ENCODE peak calls at places on chromosomes 4 and X, in ten cellular contexts. C is PC-3, G is choroid plexus epithelial cell, Q is lower leg skin, S is breast epithelium, H is kidney epithelial cell, U is right atrium auricular region, F is mammary epithelial cell, N is OCI-LY7, R is colonic mucosa. X is an unnamed sample.

GRCh38 chr4:122747883-122748282 is 15.4 kb downstream of the BBS12 start:
- DNase-seq in C (peak; percentile 41), G (peak; percentile 85), Q (no peak), S (no peak), H (no peak), U (no peak), F (peak; percentile 61), N (no peak), R (no peak), X (no peak)

GRCh38 chrX:12975999-12976558 is 1.2 kb downstream of the TMSB4X start:
- DNase-seq in C (peak; percentile 43), G (peak; percentile 65), Q (no peak), S (no peak), H (no peak), U (no peak), F (no peak), N (peak; percentile 79), R (peak; percentile 61), X (no peak)

GRCh38 chr4:48780867-48781219 is 764 bp upstream of the FRYL start:
- DNase-seq in C (no peak), G (peak; percentile 57), Q (peak; percentile 52), S (peak; percentile 25), H (no peak), U (peak; percentile 69), F (no peak), N (peak; percentile 49), R (peak; percentile 71), X (no peak)

GRCh38 chr4:93084599-93085305 is 743.8 kb upstream of the ATOH1 start:
- DNase-seq in C (no peak), G (peak; percentile 0), Q (no peak), S (no peak), H (no peak), U (no peak), F (no peak), N (no peak), R (no peak), X (no peak)

GRCh38 chr4:95531141-95531540 is 17.6 kb downstream of the UNC5C start:
- DNase-seq in C (no peak), G (no peak), Q (no peak), S (no peak), H (no peak), U (no peak), F (no peak), N (no peak), R (no peak), X (no peak)

GRCh38 chrX:109684136-109684535 is 48.9 kb downstream of the ACSL4 start:
- DNase-seq in C (no peak), G (peak; percentile 37), Q (no peak), S (no peak), H (no peak), U (no peak), F (peak; percentile 9), N (no peak), R (no peak), X (no peak)

GRCh38 chr4:62881210-62881609 is 1528.0 kb downstream of the TECRL start:
- DNase-seq in C (peak; percentile 63), G (no peak), Q (no peak), S (no peak), H (no peak), U (no peak), F (no peak), N (no peak), R (no peak), X (no peak)

GRCh38 chrX:30196322-30196721 is 19.0 kb upstream of the MAGEB2 start:
- DNase-seq in C (peak; percentile 38), G (peak; percentile 33), Q (no peak), S (no peak), H (no peak), U (no peak), F (peak; percentile 1), N (peak; percentile 0), R (no peak), X (no peak)

GRCh38 chr4:159206427-159206871 is 103.6 kb downstream of the RAPGEF2 start:
- DNase-seq in C (peak; percentile 35), G (peak; percentile 52), Q (no peak), S (no peak), H (no peak), U (no peak), F (peak; percentile 60), N (no peak), R (no peak), X (no peak)

GRCh38 chrX:97026406-97026805 is 142.7 kb downstream of the RPA4 start:
- DNase-seq in C (peak; percentile 23), G (peak; percentile 48), Q (no peak), S (no peak), H (no peak), U (no peak), F (no peak), N (peak; percentile 4), R (no peak), X (no peak)

GRCh38 chrX:153819398-153820083 is 10.8 kb downstream of the PDZD4 start:
- DNase-seq in C (no peak), G (no peak), Q (no peak), S (no peak), H (no peak), U (no peak), F (no peak), N (no peak), R (no peak), X (no peak)

GRCh38 chr4:87530868-87531267 is 1.7 kb upstream of the SPARCL1 start:
- DNase-seq in C (no peak), G (peak; percentile 22), Q (peak; percentile 90), S (peak; percentile 77), H (no peak), U (peak; percentile 89), F (peak; percentile 87), N (no peak), R (peak; percentile 49), X (no peak)

GRCh38 chr4:121711263-121712000 is 14.7 kb upstream of the ANXA5 start:
- DNase-seq in C (peak; percentile 93), G (peak; percentile 97), Q (peak; percentile 69), S (peak; percentile 78), H (peak; percentile 80), U (peak; percentile 93), F (peak; percentile 87), N (no peak), R (peak; percentile 59), X (peak; percentile 80)

GRCh38 chr4:8195431-8195830 is 3.7 kb upstream of the SH3TC1 start:
- DNase-seq in C (no peak), G (no peak), Q (no peak), S (no peak), H (no peak), U (no peak), F (no peak), N (no peak), R (no peak), X (no peak)

GRCh38 chr4:8194306-8195242 is 4.5 kb upstream of the SH3TC1 start:
- DNase-seq in C (no peak), G (no peak), Q (no peak), S (no peak), H (no peak), U (no peak), F (no peak), N (no peak), R (no peak), X (no peak)

GRCh38 chr4:8191136-8191747 is 7.8 kb upstream of the SH3TC1 start:
- DNase-seq in C (peak; percentile 62), G (peak; percentile 91), Q (peak; percentile 70), S (peak; percentile 50), H (no peak), U (peak; percentile 89), F (peak; percentile 70), N (no peak), R (no peak), X (no peak)

GRCh38 chr4:8195841-8196460 is 3.1 kb upstream of the SH3TC1 start:
- DNase-seq in C (peak; percentile 10), G (no peak), Q (no peak), S (no peak), H (no peak), U (no peak), F (no peak), N (no peak), R (no peak), X (no peak)

GRCh38 chr4:8192748-8193738 is 6.0 kb upstream of the SH3TC1 start:
- DNase-seq in C (peak; percentile 69), G (peak; percentile 88), Q (peak; percentile 75), S (no peak), H (peak; percentile 49), U (no peak), F (no peak), N (peak; percentile 70), R (peak; percentile 82), X (no peak)
- H3K4me3 ChIP-seq in C (no peak overlapping the region), G (no peak overlapping the region), Q (no peak overlapping the region), S (no peak overlapping the region), H (no peak overlapping the region), U (no peak overlapping the region), F (no peak overlapping the region), N (no peak overlapping the region), R (no peak overlapping the region), X (no peak overlapping the region)

GRCh38 chrX:40733691-40734090 is 1.7 kb downstream of the MED14 start:
- DNase-seq in C (no peak), G (no peak), Q (no peak), S (no peak), H (no peak), U (no peak), F (no peak), N (no peak), R (no peak), X (no peak)
- H3K4me3 ChIP-seq in C (peak overlapping the region; percentile 92), G (peak overlapping the region; percentile 73), Q (no peak overlapping the region), S (peak overlapping the region; percentile 76), H (no peak overlapping the region), U (peak overlapping the region; percentile 75), F (peak overlapping the region; percentile 51), N (peak overlapping the region; percentile 87), R (peak overlapping the region; percentile 76), X (peak overlapping the region; percentile 82)

GRCh38 chr4:8164194-8164565 is 5.6 kb upstream of the ABLIM2 start:
- DNase-seq in C (no peak), G (no peak), Q (no peak), S (no peak), H (no peak), U (no peak), F (no peak), N (no peak), R (no peak), X (no peak)

GRCh38 chr4:8163436-8164193 is 5.0 kb upstream of the ABLIM2 start:
- DNase-seq in C (no peak), G (no peak), Q (no peak), S (no peak), H (no peak), U (no peak), F (no peak), N (no peak), R (no peak), X (no peak)

GRCh38 chr4:8163026-8163425 is 4.4 kb upstream of the ABLIM2 start:
- DNase-seq in C (no peak), G (no peak), Q (no peak), S (no peak), H (no peak), U (no peak), F (no peak), N (peak; percentile 26), R (no peak), X (no peak)

GRCh38 chr4:8160572-8160971 is 2.0 kb upstream of the ABLIM2 start:
- DNase-seq in C (no peak), G (no peak), Q (no peak), S (no peak), H (no peak), U (no peak), F (no peak), N (no peak), R (no peak), X (no peak)

GRCh38 chr4:8162625-8163024 is 4.0 kb upstream of the ABLIM2 start:
- DNase-seq in C (no peak), G (no peak), Q (no peak), S (no peak), H (no peak), U (no peak), F (no peak), N (peak; percentile 91), R (no peak), X (no peak)
- H3K4me3 ChIP-seq in C (no peak overlapping the region), G (no peak overlapping the region), Q (no peak overlapping the region), S (no peak overlapping the region), H (no peak overlapping the region), U (no peak overlapping the region), F (no peak overlapping the region), N (peak overlapping the region; percentile 33), R (no peak overlapping the region), X (no peak overlapping the region)

GRCh38 chrX:100606753-100607152 is 22.0 kb downstream of the TNMD start:
- DNase-seq in C (no peak), G (no peak), Q (no peak), S (no peak), H (no peak), U (no peak), F (no peak), N (no peak), R (no peak), X (no peak)
- H3K4me3 ChIP-seq in C (no peak overlapping the region), G (no peak overlapping the region), Q (no peak overlapping the region), S (no peak overlapping the region), H (no peak overlapping the region), U (no peak overlapping the region), F (no peak overlapping the region), N (no peak overlapping the region), R (no peak overlapping the region), X (no peak overlapping the region)